ENCODE peak calls at places on chromosomes 16 and 17, in five cellular contexts. T is H1, K is GM12878, A is K562, M is HepG2. X is an unnamed sample.

GRCh38 chr17:42075789-42076188 is 22.5 kb downstream of the ZNF385C start:
- DNase-seq in T (no peak), M (peak; percentile 64), K (no peak), A (no peak), X (no peak)

GRCh38 chr17:42346473-42346872 is 41.8 kb downstream of the STAT3 start:
- DNase-seq in M (no peak), K (no peak), T (no peak), A (no peak), X (no peak)

GRCh38 chr16:70575376-70575775 is 51.8 kb downstream of the SF3B3 start:
- DNase-seq in K (no peak), A (no peak), T (no peak), M (no peak), X (no peak)

GRCh38 chr17:864315-864714 is 82.2 kb downstream of the MRM3 start:
- DNase-seq in M (no peak), K (no peak), T (no peak), A (no peak), X (no peak)

GRCh38 chr17:18328643-18329204 is 13.6 kb downstream of the SMCR8 start:
- DNase-seq in M (no peak), T (no peak), K (no peak), A (no peak), X (no peak)

GRCh38 chr16:3274490-3274889 is 8.8 kb upstream of the ZNF263 start:
- DNase-seq in T (no peak), K (no peak), M (peak; percentile 91), A (peak; percentile 45), X (no peak)

GRCh38 chr17:18070861-18071340 is 16.8 kb upstream of the DRG2 start:
- DNase-seq in K (no peak), T (no peak), A (peak; percentile 69), M (no peak), X (no peak)

GRCh38 chr17:4003501-4004421 is 39.5 kb upstream of the ATP2A3 start:
- DNase-seq in M (peak; percentile 70), K (no peak), A (no peak), T (peak; percentile 73), X (no peak)

GRCh38 chr16:20611975-20612471 is 35.9 kb upstream of the ACSM2B start:
- DNase-seq in K (no peak), A (no peak), M (no peak), T (no peak), X (no peak)

GRCh38 chr17:39205112-39205526 is 5.0 kb downstream of the RPL19 start:
- DNase-seq in T (no peak), A (peak; percentile 31), M (no peak), K (no peak), X (no peak)

GRCh38 chr17:57255776-57256681 is at the start of gene MSI2:
- DNase-seq in M (peak; percentile 76), T (peak; percentile 87), A (peak; percentile 94), K (peak; percentile 51), X (peak; percentile 75)

GRCh38 chr16:68228652-68229051 is 7.3 kb downstream of the ESRP2 start:
- DNase-seq in K (no peak), T (no peak), M (no peak), A (no peak), X (no peak)

GRCh38 chr16:59880626-59881025 is 1146.5 kb upstream of the GOT2 start:
- DNase-seq in M (no peak), T (no peak), K (no peak), A (no peak), X (no peak)

GRCh38 chr16:73713817-73714495 is 582.7 kb upstream of the PSMD7 start:
- DNase-seq in M (peak; percentile 42), K (no peak), A (peak; percentile 51), T (peak; percentile 78), X (peak; percentile 27)

GRCh38 chr17:36185416-36185815 is 9.0 kb upstream of the TBC1D3B start:
- DNase-seq in K (no peak), T (no peak), M (no peak), A (no peak), X (no peak)
- TF ChIP-seq POLR2A in K (no peak), T (no peak), M (no peak), A (no peak), X (no peak)

GRCh38 chr17:50059759-50060273 is 3.9 kb downstream of the ITGA3 start:
- DNase-seq in T (no peak), K (no peak), A (no peak), M (no peak), X (no peak)

GRCh38 chr17:50058296-50058945 is 2.5 kb downstream of the ITGA3 start:
- DNase-seq in T (no peak), A (no peak), M (no peak), K (no peak), X (no peak)

GRCh38 chr17:50060951-50061712 is 5.2 kb downstream of the ITGA3 start:
- DNase-seq in M (no peak), T (no peak), A (no peak), K (no peak), X (no peak)

GRCh38 chr17:50057521-50057991 is 1.6 kb downstream of the ITGA3 start:
- DNase-seq in T (no peak), K (no peak), A (no peak), M (no peak), X (no peak)

GRCh38 chr17:50059256-50059655 is 3.3 kb downstream of the ITGA3 start:
- DNase-seq in T (no peak), K (no peak), M (no peak), A (no peak), X (no peak)
- TF ChIP-seq CEBPB in T (no peak), K (no peak), M (no peak), A (no peak), X (no peak)

GRCh38 chr17:31825961-31826691 is 32.9 kb downstream of the COPRS start:
- DNase-seq in A (no peak), T (no peak), K (no peak), M (no peak), X (no peak)
- TF ChIP-seq ZNF274 in A (no peak), T (no peak), K (no peak), M (no peak), X (no peak)

GRCh38 chr17:82863941-82864720 is 24.3 kb upstream of the ZNF750 start:
- DNase-seq in T (no peak), M (no peak), A (peak; percentile 78), K (peak; percentile 97), X (peak; percentile 68)
- TF ChIP-seq POLR2A in T (no peak), M (no peak), A (no peak), K (peak; percentile 70), X (no peak)

GRCh38 chr17:76139801-76140660 is 1.0 kb downstream of the FOXJ1 start:
- DNase-seq in A (no peak), K (no peak), M (no peak), T (peak; percentile 73), X (no peak)
- TF ChIP-seq CEBPB in A (no peak), K (no peak), M (no peak), T (no peak), X (no peak)

GRCh38 chr16:27314161-27314723 is 468 bp downstream of the IL4R start:
- DNase-seq in T (peak; percentile 72), A (peak; percentile 37), M (peak; percentile 63), K (no peak), X (peak; percentile 42)

GRCh38 chr16:27311897-27312303 is 1.9 kb upstream of the IL4R start:
- DNase-seq in K (no peak), M (no peak), T (no peak), A (no peak), X (no peak)

GRCh38 chr16:27314986-27315332 is 1.2 kb downstream of the IL4R start:
- DNase-seq in M (no peak), K (no peak), T (no peak), A (no peak), X (no peak)

GRCh38 chr16:27312580-27313421 is 973 bp upstream of the IL4R start:
- DNase-seq in M (no peak), K (no peak), A (no peak), T (no peak), X (no peak)

GRCh38 chr16:27313422-27314160 is at the start of gene IL4R:
- DNase-seq in M (peak; percentile 94), T (peak; percentile 73), A (peak; percentile 67), K (no peak), X (peak; percentile 22)
- TF ChIP-seq ZNF274 in M (peak; percentile 85), T (no peak), A (no peak), K (no peak), X (no peak)

GRCh38 chr16:53055603-53056527 is 1.1 kb downstream of the CHD9 start:
- DNase-seq in M (peak; percentile 70), K (no peak), T (peak; percentile 61), A (peak; percentile 93), X (no peak)
- TF ChIP-seq POLR2A in M (no peak), K (no peak), T (no peak), A (peak; percentile 77), X (no peak)